ENCODE peak calls at places on chromosomes 5 and 9, in seven cellular contexts. One of them, this sample, is unnamed.

GRCh38 chr5:65760504-65761275 is 38.7 kb downstream of the NLN start:
- DNase-seq in uterus: no peak
- DNase-seq in heart left ventricle: no peak
- DNase-seq in endothelial cell of umbilical vein: peak; percentile 86
- DNase-seq in hepatocyte: peak; percentile 29
- DNase-seq in gastrocnemius medialis: no peak
- DNase-seq in cardiac muscle cell: peak; percentile 88
- DNase-seq in this sample: no peak

GRCh38 chr9:120735415-120736126 is 21.3 kb upstream of the MEGF9 start:
- DNase-seq in cardiac muscle cell: peak; percentile 79
- DNase-seq in hepatocyte: peak; percentile 39
- DNase-seq in endothelial cell of umbilical vein: no peak
- DNase-seq in heart left ventricle: peak; percentile 60
- DNase-seq in gastrocnemius medialis: peak; percentile 23
- DNase-seq in uterus: no peak
- DNase-seq in this sample: peak; percentile 78

GRCh38 chr9:14313378-14313940 is 482 bp downstream of the NFIB start:
- DNase-seq in cardiac muscle cell: no peak
- DNase-seq in endothelial cell of umbilical vein: peak; percentile 43
- DNase-seq in uterus: no peak
- DNase-seq in gastrocnemius medialis: peak; percentile 72
- DNase-seq in heart left ventricle: peak; percentile 60
- DNase-seq in hepatocyte: peak; percentile 41
- DNase-seq in this sample: no peak

GRCh38 chr5:16489322-16489791 is 23.8 kb upstream of the ZNF622 start:
- DNase-seq in gastrocnemius medialis: peak; percentile 37
- DNase-seq in hepatocyte: peak; percentile 70
- DNase-seq in uterus: no peak
- DNase-seq in cardiac muscle cell: peak; percentile 62
- DNase-seq in endothelial cell of umbilical vein: peak; percentile 41
- DNase-seq in heart left ventricle: no peak
- DNase-seq in this sample: no peak

GRCh38 chr9:135664801-135665794 is 2.0 kb downstream of the LCN9 start:
- DNase-seq in cardiac muscle cell: no peak
- DNase-seq in heart left ventricle: no peak
- DNase-seq in gastrocnemius medialis: no peak
- DNase-seq in hepatocyte: no peak
- DNase-seq in endothelial cell of umbilical vein: no peak
- DNase-seq in uterus: no peak
- DNase-seq in this sample: no peak

GRCh38 chr5:65382582-65382981 is 99.1 kb downstream of the ADAMTS6 start:
- DNase-seq in heart left ventricle: no peak
- DNase-seq in endothelial cell of umbilical vein: no peak
- DNase-seq in gastrocnemius medialis: no peak
- DNase-seq in cardiac muscle cell: no peak
- DNase-seq in uterus: no peak
- DNase-seq in hepatocyte: no peak
- DNase-seq in this sample: no peak

GRCh38 chr9:2502760-2503159 is 118.8 kb upstream of the VLDLR start:
- DNase-seq in cardiac muscle cell: no peak
- DNase-seq in gastrocnemius medialis: no peak
- DNase-seq in hepatocyte: no peak
- DNase-seq in endothelial cell of umbilical vein: no peak
- DNase-seq in heart left ventricle: no peak
- DNase-seq in uterus: no peak
- DNase-seq in this sample: no peak

GRCh38 chr9:132994410-132995120 is 16.1 kb downstream of the GFI1B start:
- DNase-seq in cardiac muscle cell: peak; percentile 49
- DNase-seq in uterus: no peak
- DNase-seq in gastrocnemius medialis: no peak
- DNase-seq in hepatocyte: peak; percentile 67
- DNase-seq in heart left ventricle: no peak
- DNase-seq in endothelial cell of umbilical vein: no peak
- DNase-seq in this sample: no peak

GRCh38 chr5:14158890-14159666 is 15.9 kb downstream of the TRIO start:
- DNase-seq in heart left ventricle: no peak
- DNase-seq in uterus: no peak
- DNase-seq in endothelial cell of umbilical vein: no peak
- DNase-seq in cardiac muscle cell: no peak
- DNase-seq in hepatocyte: no peak
- DNase-seq in gastrocnemius medialis: no peak
- DNase-seq in this sample: no peak

GRCh38 chr5:142360607-142361120 is 35.8 kb upstream of the SPRY4 start:
- DNase-seq in heart left ventricle: no peak
- DNase-seq in uterus: no peak
- DNase-seq in cardiac muscle cell: peak; percentile 57
- DNase-seq in gastrocnemius medialis: no peak
- DNase-seq in hepatocyte: peak; percentile 60
- DNase-seq in endothelial cell of umbilical vein: peak; percentile 42
- DNase-seq in this sample: no peak

DNA sequence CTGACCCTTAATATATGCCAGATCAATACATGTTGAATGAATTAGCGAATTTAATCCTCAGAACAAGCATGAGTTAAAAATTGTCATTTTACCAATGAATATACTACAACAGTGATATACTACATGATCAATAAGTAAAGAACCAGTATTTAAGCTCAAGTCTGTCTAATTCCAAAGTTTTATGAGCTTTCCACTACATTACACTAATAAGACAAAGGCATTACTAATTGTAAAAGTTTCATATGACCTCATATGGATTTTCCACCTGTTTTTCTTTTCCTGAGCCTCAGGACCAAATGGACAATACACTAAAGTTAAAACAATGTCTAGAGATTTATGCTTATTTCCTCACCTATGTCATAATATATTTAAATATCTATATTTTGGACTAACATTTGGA is 80.8 kb downstream of the OXCT1 start:
- DNase-seq in hepatocyte: no peak
- DNase-seq in cardiac muscle cell: no peak
- DNase-seq in heart left ventricle: no peak
- DNase-seq in gastrocnemius medialis: no peak
- DNase-seq in uterus: no peak
- DNase-seq in endothelial cell of umbilical vein: peak; percentile 59
- DNase-seq in this sample: no peak
- TF ChIP-seq CTCF in hepatocyte: no peak
- TF ChIP-seq CTCF in cardiac muscle cell: no peak
- TF ChIP-seq CTCF in heart left ventricle: no peak
- TF ChIP-seq CTCF in gastrocnemius medialis: no peak
- TF ChIP-seq CTCF in uterus: no peak
- TF ChIP-seq CTCF in endothelial cell of umbilical vein: no peak
- TF ChIP-seq CTCF in this sample: no peak

DNA sequence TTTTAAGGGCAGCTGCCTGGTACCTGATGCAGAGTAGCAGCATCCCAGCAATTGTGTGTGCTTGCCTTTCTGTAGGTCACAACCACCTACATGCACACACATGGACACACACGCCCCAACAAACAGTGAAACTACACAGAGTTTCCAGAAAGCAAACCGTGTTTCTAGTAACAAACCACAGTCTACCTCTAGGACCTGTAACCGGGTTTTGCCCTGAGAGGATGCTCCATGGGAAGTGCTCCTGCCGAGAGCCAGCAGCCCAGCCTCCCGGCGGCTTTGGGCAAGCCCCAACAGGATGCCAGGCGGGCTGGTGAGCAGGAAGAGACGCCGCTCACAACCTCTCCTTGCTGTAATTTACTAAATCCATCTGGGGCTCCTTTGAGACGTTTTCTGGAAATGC is 4.1 kb upstream of the TCF7 start:
- DNase-seq in heart left ventricle: no peak
- DNase-seq in hepatocyte: no peak
- DNase-seq in uterus: no peak
- DNase-seq in endothelial cell of umbilical vein: no peak
- DNase-seq in cardiac muscle cell: no peak
- DNase-seq in gastrocnemius medialis: no peak
- DNase-seq in this sample: no peak
- H3K4me1 ChIP-seq in heart left ventricle: peaks cover 13% of the 10 kb centered on the region
- H3K4me1 ChIP-seq in hepatocyte: no peaks in the 10 kb centered on the region
- H3K4me1 ChIP-seq in uterus: peaks cover 10% of the 10 kb centered on the region
- H3K4me1 ChIP-seq in endothelial cell of umbilical vein: peaks cover 9% of the 10 kb centered on the region
- H3K4me1 ChIP-seq in cardiac muscle cell: no peaks in the 10 kb centered on the region
- H3K4me1 ChIP-seq in gastrocnemius medialis: peaks cover 8% of the 10 kb centered on the region
- H3K4me1 ChIP-seq in this sample: peaks cover 9% of the 10 kb centered on the region

DNA sequence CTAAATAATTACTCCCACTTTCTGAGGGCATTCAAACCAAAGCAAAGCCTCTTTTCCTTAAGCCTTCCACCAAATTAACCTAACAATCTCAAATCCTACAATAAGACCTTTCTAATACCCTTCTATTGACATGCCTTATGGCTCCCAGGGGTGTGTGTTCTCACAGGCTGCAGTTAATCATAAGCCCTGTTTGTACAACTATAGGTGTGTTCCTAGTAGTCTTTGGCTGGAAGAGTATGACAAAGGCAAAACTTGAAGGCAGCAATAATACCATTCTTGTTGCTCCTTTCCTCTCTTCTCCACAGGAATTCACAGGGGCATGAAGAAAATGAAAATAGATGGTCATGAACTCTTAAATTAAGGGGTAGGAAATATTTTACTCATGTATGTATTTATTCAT is 10.9 kb upstream of the FBXO38 start:
- DNase-seq in cardiac muscle cell: no peak
- DNase-seq in gastrocnemius medialis: no peak
- DNase-seq in hepatocyte: no peak
- DNase-seq in endothelial cell of umbilical vein: no peak
- DNase-seq in heart left ventricle: no peak
- DNase-seq in uterus: no peak
- DNase-seq in this sample: no peak
- H3K27ac ChIP-seq in cardiac muscle cell: peak overlapping the region; percentile 52
- H3K27ac ChIP-seq in gastrocnemius medialis: no peak overlapping the region
- H3K27ac ChIP-seq in hepatocyte: peak overlapping the region; percentile 32
- H3K27ac ChIP-seq in endothelial cell of umbilical vein: no peak overlapping the region
- H3K27ac ChIP-seq in heart left ventricle: no peak overlapping the region
- H3K27ac ChIP-seq in uterus: no peak overlapping the region
- H3K27ac ChIP-seq in this sample: no peak overlapping the region

GRCh38 chr9:113154471-113154870 is 3.7 kb downstream of the SLC31A2 start:
- DNase-seq in heart left ventricle: no peak
- DNase-seq in hepatocyte: no peak
- DNase-seq in uterus: no peak
- DNase-seq in endothelial cell of umbilical vein: no peak
- DNase-seq in cardiac muscle cell: peak; percentile 50
- DNase-seq in gastrocnemius medialis: peak; percentile 80
- DNase-seq in this sample: no peak

GRCh38 chr9:113153599-113153998 is 2.8 kb downstream of the SLC31A2 start:
- DNase-seq in uterus: no peak
- DNase-seq in endothelial cell of umbilical vein: no peak
- DNase-seq in heart left ventricle: no peak
- DNase-seq in cardiac muscle cell: no peak
- DNase-seq in gastrocnemius medialis: no peak
- DNase-seq in hepatocyte: no peak
- DNase-seq in this sample: no peak

GRCh38 chr9:113150670-113151591 is at the start of gene SLC31A2:
- DNase-seq in gastrocnemius medialis: peak; percentile 86
- DNase-seq in cardiac muscle cell: peak; percentile 87
- DNase-seq in hepatocyte: peak; percentile 94
- DNase-seq in endothelial cell of umbilical vein: peak; percentile 87
- DNase-seq in uterus: peak; percentile 84
- DNase-seq in heart left ventricle: peak; percentile 96
- DNase-seq in this sample: peak; percentile 91

GRCh38 chr9:113151696-113152630 is 1.2 kb downstream of the SLC31A2 start:
- DNase-seq in cardiac muscle cell: no peak
- DNase-seq in heart left ventricle: no peak
- DNase-seq in uterus: no peak
- DNase-seq in hepatocyte: no peak
- DNase-seq in gastrocnemius medialis: no peak
- DNase-seq in endothelial cell of umbilical vein: no peak
- DNase-seq in this sample: no peak

GRCh38 chr9:113152699-113153098 is 1.9 kb downstream of the SLC31A2 start:
- DNase-seq in gastrocnemius medialis: no peak
- DNase-seq in cardiac muscle cell: no peak
- DNase-seq in heart left ventricle: no peak
- DNase-seq in endothelial cell of umbilical vein: no peak
- DNase-seq in hepatocyte: no peak
- DNase-seq in uterus: no peak
- DNase-seq in this sample: no peak
- TF ChIP-seq CTCF in gastrocnemius medialis: no peak
- TF ChIP-seq CTCF in cardiac muscle cell: no peak
- TF ChIP-seq CTCF in heart left ventricle: no peak
- TF ChIP-seq CTCF in endothelial cell of umbilical vein: no peak
- TF ChIP-seq CTCF in hepatocyte: no peak
- TF ChIP-seq CTCF in uterus: no peak
- TF ChIP-seq CTCF in this sample: no peak

DNA sequence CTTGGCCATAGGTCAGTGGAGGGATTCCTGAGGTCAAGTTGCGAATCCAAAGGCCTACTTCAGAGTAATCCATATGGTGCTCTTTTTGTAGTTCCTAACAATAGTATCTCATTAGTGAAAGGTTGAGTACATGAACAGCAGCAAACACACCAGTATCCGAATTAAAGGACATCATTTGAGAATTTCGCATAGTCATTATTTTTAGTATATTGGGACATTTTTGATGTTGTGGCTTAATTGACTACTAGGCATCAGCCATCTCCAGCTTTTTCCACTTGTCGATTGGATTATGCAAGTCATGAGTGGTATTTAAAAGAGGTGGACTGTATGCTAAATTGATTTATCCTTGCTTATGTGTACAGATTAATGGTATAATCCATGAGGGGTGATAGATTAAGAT is 23.7 kb downstream of the MAP3K1 start:
- DNase-seq in endothelial cell of umbilical vein: no peak
- DNase-seq in hepatocyte: no peak
- DNase-seq in gastrocnemius medialis: no peak
- DNase-seq in cardiac muscle cell: no peak
- DNase-seq in heart left ventricle: no peak
- DNase-seq in uterus: no peak
- DNase-seq in this sample: no peak
- H3K4me1 ChIP-seq in endothelial cell of umbilical vein: peaks cover 17% of the 10 kb centered on the region
- H3K4me1 ChIP-seq in hepatocyte: peaks cover 13% of the 10 kb centered on the region
- H3K4me1 ChIP-seq in gastrocnemius medialis: peaks cover 50% of the 10 kb centered on the region
- H3K4me1 ChIP-seq in cardiac muscle cell: peaks cover 19% of the 10 kb centered on the region
- H3K4me1 ChIP-seq in heart left ventricle: peaks cover 16% of the 10 kb centered on the region
- H3K4me1 ChIP-seq in uterus: no peaks in the 10 kb centered on the region
- H3K4me1 ChIP-seq in this sample: peaks cover 4% of the 10 kb centered on the region

DNA sequence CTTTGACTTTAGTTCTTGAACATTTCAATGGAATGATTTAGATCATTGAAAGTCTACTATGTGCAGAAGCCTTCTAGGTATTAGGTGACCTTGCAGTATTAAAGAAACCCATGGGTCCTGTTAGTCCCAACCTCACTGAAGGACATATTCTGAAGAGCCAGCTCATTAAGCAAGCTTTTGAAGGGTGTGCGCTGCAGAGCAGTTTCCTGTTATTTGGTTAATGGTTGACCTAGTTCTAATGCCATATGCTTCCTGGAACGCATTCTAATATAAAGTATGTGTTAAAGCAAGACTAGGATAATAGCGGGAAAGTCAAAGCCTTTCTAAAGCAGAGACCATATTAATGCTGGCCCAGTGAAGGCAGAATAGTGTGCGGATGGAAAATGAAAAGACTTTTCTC is 20.1 kb downstream of the ZNF462 start:
- DNase-seq in uterus: no peak
- DNase-seq in endothelial cell of umbilical vein: peak; percentile 69
- DNase-seq in hepatocyte: no peak
- DNase-seq in cardiac muscle cell: no peak
- DNase-seq in gastrocnemius medialis: no peak
- DNase-seq in heart left ventricle: no peak
- DNase-seq in this sample: peak; percentile 36
- H3K27ac ChIP-seq in uterus: no peak overlapping the region
- H3K27ac ChIP-seq in endothelial cell of umbilical vein: no peak overlapping the region
- H3K27ac ChIP-seq in hepatocyte: peak overlapping the region; percentile 41
- H3K27ac ChIP-seq in cardiac muscle cell: no peak overlapping the region
- H3K27ac ChIP-seq in gastrocnemius medialis: no peak overlapping the region
- H3K27ac ChIP-seq in heart left ventricle: no peak overlapping the region
- H3K27ac ChIP-seq in this sample: no peak overlapping the region